ENCODE peak calls at places on chromosomes 4 and X, in four cellular contexts. W, T, S and G are unnamed samples.

GRCh38 chrX:150507251-150507856 is 61.1 kb upstream of the MTM1 start:
- DNase-seq in W (no peak), T (no peak), S (no peak), G (no peak)

GRCh38 chrX:27598312-27598711 is 8.2 kb downstream of the DCAF8L2 start:
- DNase-seq in W (no peak), S (no peak), T (no peak), G (no peak)

GRCh38 chrX:132948648-132949260 is 9.7 kb downstream of the HS6ST2 start:
- DNase-seq in T (no peak), S (no peak), W (peak), G (no peak)

GRCh38 chr4:121338506-121338905 is 42.3 kb downstream of the QRFPR start:
- DNase-seq in T (no peak), W (no peak), S (no peak), G (no peak)

GRCh38 chr4:134216436-134216835 is 14.8 kb upstream of the PABPC4L start:
- DNase-seq in T (no peak), S (peak), W (no peak), G (peak)

GRCh38 chrX:114134465-114134864 is 449.4 kb upstream of the HTR2C start:
- DNase-seq in T (no peak), S (no peak), W (no peak), G (no peak)

GRCh38 chr4:25280210-25280609 is 32.4 kb upstream of the ZCCHC4 start:
- DNase-seq in W (no peak), T (no peak), S (no peak), G (no peak)

GRCh38 chr4:168221298-168221697 is 97.3 kb downstream of the DDX60 start:
- DNase-seq in T (no peak), S (peak), W (no peak), G (no peak)

GRCh38 chrX:155632424-155633100 is 19.8 kb upstream of the TMLHE start:
- DNase-seq in S (peak), W (no peak), T (peak), G (no peak)

GRCh38 chrX:103669745-103670144 is 16.8 kb downstream of the MORF4L2 start:
- DNase-seq in S (no peak), W (no peak), T (no peak), G (no peak)
- TF ChIP-seq ELK1 in S (no peak), W (no peak), T (no peak), G (no peak)

DNA sequence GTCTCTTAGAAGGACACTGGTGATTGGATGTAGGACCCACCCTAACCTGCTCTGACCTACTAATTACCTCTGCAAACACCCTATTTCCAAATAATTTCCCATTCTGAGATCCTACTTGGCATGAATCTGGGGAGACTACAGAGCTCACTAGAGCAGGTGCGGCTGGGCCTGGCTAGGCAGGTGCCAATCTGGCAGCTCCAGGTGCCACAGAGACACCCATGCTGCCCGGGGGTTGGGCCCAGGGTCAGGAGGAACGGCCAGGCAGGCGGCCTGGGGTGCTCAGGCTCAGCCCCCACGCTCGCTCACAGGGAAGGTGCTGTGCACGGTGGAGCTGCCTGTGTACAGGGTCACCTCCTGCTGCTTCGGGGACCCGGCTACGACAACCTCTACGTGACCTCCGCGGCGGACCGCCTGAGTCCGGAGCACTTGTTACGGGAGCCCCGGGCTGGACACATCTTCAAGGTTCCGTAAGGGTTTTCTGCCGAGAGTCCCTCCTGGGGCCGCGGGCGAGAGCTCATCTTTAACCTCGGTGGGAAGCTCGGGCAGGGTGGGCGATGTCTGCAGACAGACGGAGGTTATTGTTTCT is 26.5 kb upstream of the PLCXD1 start:
- DNase-seq in W (no peak), S (no peak), T (no peak), G (no peak)
- TF ChIP-seq ELK1 in W (no peak), S (no peak), T (no peak), G (no peak)

GRCh38 chr4:147648656-147649055 is 31.5 kb downstream of the TMEM184C start:
- DNase-seq in W (no peak), T (no peak), S (no peak), G (no peak)

GRCh38 chr4:147640331-147640730 is 23.1 kb downstream of the TMEM184C start:
- DNase-seq in W (no peak), T (no peak), S (peak), G (no peak)

GRCh38 chr4:147644471-147644870 is 27.3 kb downstream of the TMEM184C start:
- DNase-seq in S (no peak), T (no peak), W (no peak), G (no peak)

GRCh38 chr4:147643616-147644015 is 26.4 kb downstream of the TMEM184C start:
- DNase-seq in S (no peak), T (no peak), W (no peak), G (no peak)

DNA sequence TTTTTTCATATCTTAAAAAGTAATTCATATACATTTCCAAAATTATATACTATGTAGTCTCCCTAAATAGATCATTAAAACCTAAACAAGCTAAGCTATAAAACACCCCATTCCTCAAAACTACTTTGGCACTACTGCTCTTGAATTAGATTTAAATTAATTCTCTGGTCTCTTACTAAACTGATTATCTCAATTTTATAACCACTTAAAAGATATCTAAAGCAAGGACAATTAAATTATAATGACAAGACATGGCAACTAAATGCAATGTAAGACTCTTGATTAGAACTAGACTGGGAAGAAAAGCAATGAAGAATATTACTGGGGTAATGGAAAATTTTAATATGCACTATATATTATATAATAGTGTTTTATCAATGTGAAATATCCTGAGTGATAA is 27.9 kb downstream of the TMEM184C start:
- DNase-seq in T (no peak), S (no peak), W (no peak), G (no peak)
- TF ChIP-seq ELK1 in T (no peak), S (no peak), W (no peak), G (no peak)

GRCh38 chr4:23212558-23212957 is 519.8 kb downstream of the GBA3 start:
- DNase-seq in W (no peak), T (no peak), S (no peak), G (no peak)
- TF ChIP-seq ELK1 in W (no peak), T (no peak), S (no peak), G (no peak)

DNA sequence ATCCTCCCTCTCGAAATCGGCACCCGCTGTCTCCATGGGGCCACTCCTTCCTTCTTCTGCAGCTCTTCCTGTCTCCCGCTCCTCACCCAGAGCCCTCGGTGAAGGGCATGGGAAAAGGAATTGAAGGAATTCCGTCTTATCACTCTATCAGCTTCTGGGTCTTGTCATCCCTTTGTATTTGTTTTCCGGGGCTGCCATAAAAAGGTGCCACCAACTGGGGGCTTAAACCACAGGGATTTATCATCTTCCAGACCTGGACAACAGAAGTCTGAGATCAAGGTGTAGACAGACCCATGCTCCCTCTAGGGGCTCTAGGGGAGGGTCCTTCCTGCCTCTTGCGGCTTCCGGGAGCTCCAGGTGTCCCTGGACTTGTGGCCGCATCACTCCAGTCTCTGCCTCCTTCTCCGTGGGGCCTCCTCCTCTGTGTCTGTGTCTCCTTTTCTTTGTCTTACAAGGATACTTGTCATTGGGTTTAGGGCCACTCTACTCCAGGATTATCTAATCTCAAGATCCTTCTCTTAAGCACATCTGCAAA is 24.0 kb downstream of the CD99 start:
- DNase-seq in S (no peak), W (no peak), T (no peak), G (no peak)
- TF ChIP-seq ELK1 in S (no peak), W (no peak), T (no peak), G (no peak)

GRCh38 chr4:174575436-174575835 is 53.1 kb upstream of the HPGD start:
- DNase-seq in T (no peak), S (no peak), W (no peak), G (no peak)

GRCh38 chr4:174579421-174579820 is 57.1 kb upstream of the HPGD start:
- DNase-seq in S (no peak), T (no peak), W (no peak), G (no peak)

GRCh38 chr4:174582463-174582862 is 60.2 kb upstream of the HPGD start:
- DNase-seq in S (no peak), W (no peak), T (no peak), G (no peak)

GRCh38 chr4:174578366-174578765 is 56.1 kb upstream of the HPGD start:
- DNase-seq in T (no peak), S (no peak), W (no peak), G (no peak)

GRCh38 chr4:174580597-174580996 is 58.3 kb upstream of the HPGD start:
- DNase-seq in W (no peak), T (no peak), S (no peak), G (no peak)
- TF ChIP-seq ELK1 in W (no peak), T (no peak), S (no peak), G (no peak)

GRCh38 chr4:77040856-77041576 is 34.8 kb downstream of the CCNI start:
- DNase-seq in W (no peak), S (peak), T (no peak), G (no peak)

GRCh38 chr4:77043507-77044131 is 32.2 kb downstream of the CCNI start:
- DNase-seq in S (peak), W (no peak), T (no peak), G (no peak)

GRCh38 chr4:77045490-77045889 is 30.3 kb downstream of the CCNI start:
- DNase-seq in S (peak), T (no peak), W (no peak), G (peak)

GRCh38 chr4:77047037-77047436 is 28.8 kb downstream of the CCNI start:
- DNase-seq in T (no peak), S (peak), W (peak), G (no peak)

DNA sequence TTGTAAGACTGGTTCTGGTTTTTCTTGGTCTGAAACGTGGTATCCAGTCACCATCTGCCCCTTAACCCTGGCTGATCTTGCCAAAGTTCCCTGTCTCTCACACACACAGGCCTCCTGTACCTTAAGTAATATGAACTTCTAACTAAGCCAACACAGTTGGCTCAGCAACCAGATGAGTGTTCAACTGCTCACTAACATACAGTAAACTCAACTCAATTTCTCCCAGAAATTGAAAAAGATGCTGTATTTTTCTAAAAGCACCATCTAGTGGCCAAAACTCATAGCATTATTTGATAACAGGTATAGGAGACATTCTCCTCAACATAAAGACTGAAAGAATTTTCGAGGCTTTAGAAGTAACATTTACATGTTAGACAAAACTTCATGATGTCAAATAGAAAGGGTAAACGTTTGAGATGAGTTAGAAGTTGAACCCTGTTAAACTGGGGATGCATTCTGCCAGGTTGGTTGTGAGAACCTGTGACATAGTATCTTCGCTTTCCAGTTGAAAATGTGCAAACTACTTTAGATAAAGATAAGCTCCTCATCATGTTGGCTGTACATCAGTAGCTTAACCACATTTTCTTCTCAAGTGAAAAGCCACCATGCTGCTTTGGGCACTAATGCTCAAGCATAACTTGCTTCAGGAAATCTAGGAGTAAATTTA is 31.2 kb downstream of the CCNI start:
- DNase-seq in W (peak), T (peak), S (peak), G (no peak)
- TF ChIP-seq ELK1 in W (no peak), T (no peak), S (no peak), G (no peak)